ENCODE peak calls at places on chromosomes 11 and 22, in eight cellular contexts. M, P, Z, Q, I, A, G and C are unnamed samples.

GRCh38 chr11:113305440-113306336 is 8.7 kb upstream of the TTC12 start:
- DNase-seq in Z (peak), G (peak), I (peak), M (peak), P (peak), Q (peak), A (peak), C (peak)

GRCh38 chr11:2390871-2391662 is 9.5 kb upstream of the TSSC4 start:
- DNase-seq in I (no peak), A (no peak), P (no peak), M (no peak), G (peak), Z (no peak), Q (no peak), C (peak)

GRCh38 chr22:33400891-33401290 is 342.7 kb upstream of the SYN3 start:
- DNase-seq in P (no peak), A (no peak), I (no peak), Z (no peak), G (no peak), Q (no peak), M (no peak), C (no peak)

GRCh38 chr22:24207264-24208011 is 26.2 kb downstream of the SUSD2 start:
- DNase-seq in P (no peak), I (no peak), M (no peak), Q (no peak), A (no peak), G (no peak), Z (no peak), C (no peak)

GRCh38 chr22:41302016-41302767 is 867 bp downstream of the ZC3H7B start:
- DNase-seq in A (no peak), I (peak), Q (no peak), G (no peak), Z (no peak), P (no peak), M (no peak), C (no peak)

GRCh38 chr22:29469755-29470154 is 10.3 kb upstream of the NEFH start:
- DNase-seq in P (no peak), G (no peak), Z (no peak), Q (no peak), A (no peak), I (no peak), M (no peak), C (no peak)

GRCh38 chr11:17410606-17411379 is 22.3 kb upstream of the KCNJ11 start:
- DNase-seq in M (no peak), I (no peak), A (no peak), G (no peak), Z (peak), P (no peak), Q (no peak), C (peak)

GRCh38 chr11:107957109-107957588 is 28.9 kb downstream of the RAB39A start:
- DNase-seq in A (no peak), P (no peak), I (no peak), G (no peak), M (no peak), Q (no peak), Z (no peak), C (no peak)

GRCh38 chr11:18368236-18368635 is 26.1 kb upstream of the LDHA start:
- DNase-seq in P (no peak), M (no peak), A (no peak), Q (no peak), Z (no peak), I (no peak), G (no peak), C (no peak)

GRCh38 chr22:41766476-41766875 is 34.0 kb upstream of the CCDC134 start:
- DNase-seq in I (no peak), P (no peak), Q (no peak), A (no peak), G (no peak), M (no peak), Z (no peak), C (no peak)

GRCh38 chr11:19988598-19988997 is 171.7 kb downstream of the DBX1 start:
- DNase-seq in Q (no peak), A (no peak), M (no peak), P (no peak), G (peak), Z (no peak), I (no peak), C (no peak)

GRCh38 chr11:35746356-35747153 is 84.0 kb downstream of the TRIM44 start:
- DNase-seq in Q (no peak), Z (no peak), G (no peak), I (no peak), M (no peak), A (no peak), P (no peak), C (no peak)